ENCODE peak calls at places on chromosomes 16 and 17, in ten cellular contexts. S is A549, F is left ventricle myocardium inferior, Z is NCI-H510A, V is putamen, W is KBM-7, C is NCI-H446, N is posterior vena cava, T is activated gamma-delta T cell treated with Interleukin-2 at 50 U/mL for 16 hours, O is HEK293T. J is an unnamed sample.

GRCh38 chr17:61239261-61239660 is 160.4 kb upstream of the TBX2 start:
- DNase-seq in S (no peak), F (no peak), Z (no peak), V (no peak), W (no peak), C (no peak), N (no peak), T (no peak), O (no peak), J (no peak)

GRCh38 chr17:77372444-77373297 is 231.9 kb downstream of the SEC14L1 start:
- DNase-seq in S (no peak), F (peak; percentile 91), Z (peak; percentile 70), V (no peak), W (peak; percentile 65), C (no peak), N (peak; percentile 94), T (peak; percentile 68), O (peak; percentile 76), J (no peak)

GRCh38 chr17:43987131-43988021 is 17.0 kb upstream of the NAGS start:
- DNase-seq in S (no peak), F (no peak), Z (no peak), V (no peak), W (no peak), C (no peak), N (peak; percentile 71), T (no peak), O (no peak), J (no peak)

GRCh38 chr16:55179858-55180585 is 144.0 kb upstream of the IRX6 start:
- DNase-seq in S (no peak), F (no peak), Z (peak; percentile 81), V (no peak), W (no peak), C (no peak), N (no peak), T (no peak), O (no peak), J (no peak)

GRCh38 chr16:2365895-2366294 is 25.4 kb upstream of the ABCA3 start:
- DNase-seq in S (no peak), F (no peak), Z (no peak), V (no peak), W (no peak), C (no peak), N (no peak), T (no peak), O (no peak), J (no peak)

GRCh38 chr17:74646231-74646630 is 22.7 kb upstream of the CD300E start:
- DNase-seq in S (peak; percentile 74), F (no peak), Z (peak; percentile 19), V (no peak), W (peak; percentile 52), C (peak; percentile 51), N (no peak), T (no peak), O (no peak), J (peak; percentile 45)

GRCh38 chr17:81538651-81539570 is 10.7 kb downstream of the FSCN2 start:
- DNase-seq in S (no peak), F (no peak), Z (no peak), V (no peak), W (no peak), C (no peak), N (no peak), T (no peak), O (no peak), J (no peak)

GRCh38 chr17:80498242-80498919 is 22.0 kb upstream of the NPTX1 start:
- DNase-seq in S (no peak), F (no peak), Z (no peak), V (no peak), W (no peak), C (no peak), N (peak; percentile 90), T (no peak), O (no peak), J (no peak)